ENCODE peak calls at places on chromosomes 2 and 18, in four cellular contexts. R, L, P and X are unnamed samples.

GRCh38 chr18:42053188-42053781 is 98.3 kb downstream of the PIK3C3 start:
- DNase-seq in R (no peak), L (peak), P (no peak), X (peak)

GRCh38 chr2:67846341-67847070 is 216.3 kb downstream of the C1D start:
- DNase-seq in R (peak), L (peak), P (peak), X (peak)

GRCh38 chr18:49020129-49020528 is 69.4 kb upstream of the SMAD7 start:
- DNase-seq in R (no peak), L (no peak), P (no peak), X (no peak)

GRCh38 chr2:234377761-234378341 is 119.0 kb downstream of the ARL4C start:
- DNase-seq in R (peak), L (no peak), P (no peak), X (peak)

GRCh38 chr2:148642891-148643416 is 1.6 kb upstream of the EPC2 start:
- DNase-seq in R (peak), L (peak), P (no peak), X (peak)

GRCh38 chr2:50872543-50872942 is 159.4 kb downstream of the NRXN1 start:
- DNase-seq in R (no peak), L (no peak), P (no peak), X (no peak)

GRCh38 chr18:80200171-80200931 is 47.0 kb downstream of the PARD6G start:
- DNase-seq in R (no peak), L (no peak), P (peak), X (no peak)

GRCh38 chr2:50770299-50770698 is 261.6 kb downstream of the NRXN1 start:
- DNase-seq in R (no peak), L (no peak), P (no peak), X (no peak)

GRCh38 chr2:196696423-196697073 is 57.0 kb downstream of the CCDC150 start:
- DNase-seq in R (peak), L (peak), P (no peak), X (peak)

GRCh38 chr2:74375838-74376237 is 4.3 kb downstream of the DCTN1 start:
- DNase-seq in R (no peak), L (no peak), P (no peak), X (no peak)

GRCh38 chr2:9741110-9741509 is 102.2 kb upstream of the TAF1B start:
- DNase-seq in R (no peak), L (no peak), P (no peak), X (no peak)

GRCh38 chr2:122868626-122869275 is 1113.3 kb downstream of the TSN start:
- DNase-seq in R (no peak), L (no peak), P (no peak), X (no peak)

GRCh38 chr2:207734264-207734635 is 22.8 kb downstream of the CCNYL1 start:
- DNase-seq in R (no peak), L (peak), P (no peak), X (peak)

GRCh38 chr2:237546876-237547395 is 19.4 kb upstream of the PRLH start:
- DNase-seq in R (no peak), L (no peak), P (no peak), X (no peak)

GRCh38 chr2:237591021-237591370 is 462 bp upstream of the RAB17 start:
- DNase-seq in R (no peak), L (peak), P (no peak), X (no peak)

GRCh38 chr18:78579854-78580577 is 399.6 kb upstream of the SALL3 start:
- DNase-seq in R (no peak), L (no peak), P (no peak), X (no peak)

GRCh38 chr2:149383340-149383739 is 53.0 kb downstream of the LYPD6 start:
- DNase-seq in R (no peak), L (peak), P (no peak), X (peak)

GRCh38 chr2:9217838-9218770 is 11.5 kb downstream of the ASAP2 start:
- DNase-seq in R (no peak), L (peak), P (no peak), X (no peak)

GRCh38 chr18:332007-332406 is 64.2 kb upstream of the THOC1 start:
- DNase-seq in R (no peak), L (no peak), P (no peak), X (no peak)

GRCh38 chr2:202941771-202942170 is 29.7 kb downstream of the CARF start:
- DNase-seq in R (no peak), L (peak), P (no peak), X (peak)

GRCh38 chr2:142561656-142562055 is 315.8 kb upstream of the KYNU start:
- DNase-seq in R (no peak), L (no peak), P (no peak), X (no peak)

GRCh38 chr2:43539991-43540860 is 55.6 kb downstream of the THADA start:
- DNase-seq in R (no peak), L (peak), P (no peak), X (peak)

GRCh38 chr2:107334311-107334710 is 448.3 kb upstream of the ST6GAL2 start:
- DNase-seq in R (no peak), L (no peak), P (no peak), X (peak)

GRCh38 chr2:241975593-241976284 is 106.2 kb downstream of the RTP5 start:
- DNase-seq in R (no peak), L (no peak), P (no peak), X (no peak)

GRCh38 chr2:69958480-69958879 is 3.0 kb downstream of the ASPRV1 start:
- DNase-seq in R (no peak), L (no peak), P (no peak), X (no peak)

GRCh38 chr2:70596293-70596692 is 42.7 kb upstream of the TGFA start:
- DNase-seq in R (peak), L (peak), P (no peak), X (peak)

GRCh38 chr2:96788393-96789244 is 27.4 kb upstream of the CNNM3 start:
- DNase-seq in R (no peak), L (no peak), P (no peak), X (peak)
- H3K4me3 ChIP-seq in R (no peak), L (no peak), P (no peak), X (no peak)

GRCh38 chr2:105781274-105781673 is 36.6 kb downstream of the NCK2 start:
- DNase-seq in R (no peak), L (peak), P (no peak), X (peak)

GRCh38 chr2:105782646-105783045 is 37.9 kb downstream of the NCK2 start:
- DNase-seq in R (no peak), L (no peak), P (no peak), X (no peak)

GRCh38 chr2:105783151-105783738 is 38.5 kb downstream of the NCK2 start:
- DNase-seq in R (no peak), L (no peak), P (no peak), X (no peak)

GRCh38 chr2:105780606-105781005 is 35.9 kb downstream of the NCK2 start:
- DNase-seq in R (no peak), L (no peak), P (no peak), X (no peak)

DNA sequence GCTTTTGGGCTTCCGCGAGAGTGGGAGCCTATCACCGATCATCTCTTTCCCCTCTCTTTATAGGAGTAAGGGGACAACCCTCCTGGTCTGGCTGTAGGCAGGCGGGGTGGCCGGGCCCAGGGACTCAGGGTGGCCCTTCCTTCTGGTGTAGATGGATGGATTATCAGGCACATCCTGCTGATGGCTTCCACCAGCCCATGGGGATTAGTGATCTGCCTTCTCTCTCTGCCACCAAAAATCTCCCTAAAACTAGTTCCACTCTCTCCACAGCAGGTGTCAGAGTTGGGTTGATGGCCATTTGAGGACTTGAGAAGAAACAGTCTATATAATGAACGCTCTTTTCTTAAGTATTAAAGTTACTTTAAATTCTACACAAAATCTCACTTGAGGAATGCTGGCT is 37.4 kb downstream of the NCK2 start:
- DNase-seq in R (no peak), L (no peak), P (no peak), X (no peak)
- TF ChIP-seq CTCF in R (no peak), L (peak), P (no peak), X (no peak)

GRCh38 chr2:222884765-222885424 is 24.1 kb downstream of the ACSL3 start:
- DNase-seq in R (no peak), L (no peak), P (no peak), X (no peak)
- H3K4me3 ChIP-seq in R (no peak), L (no peak), P (no peak), X (no peak)

GRCh38 chr2:58598171-58598570 is 357.0 kb upstream of the FANCL start:
- DNase-seq in R (no peak), L (no peak), P (no peak), X (no peak)

GRCh38 chr2:58595714-58596113 is 354.6 kb upstream of the FANCL start:
- DNase-seq in R (no peak), L (no peak), P (no peak), X (no peak)

GRCh38 chr2:58594762-58595161 is 353.6 kb upstream of the FANCL start:
- DNase-seq in R (no peak), L (peak), P (no peak), X (no peak)

DNA sequence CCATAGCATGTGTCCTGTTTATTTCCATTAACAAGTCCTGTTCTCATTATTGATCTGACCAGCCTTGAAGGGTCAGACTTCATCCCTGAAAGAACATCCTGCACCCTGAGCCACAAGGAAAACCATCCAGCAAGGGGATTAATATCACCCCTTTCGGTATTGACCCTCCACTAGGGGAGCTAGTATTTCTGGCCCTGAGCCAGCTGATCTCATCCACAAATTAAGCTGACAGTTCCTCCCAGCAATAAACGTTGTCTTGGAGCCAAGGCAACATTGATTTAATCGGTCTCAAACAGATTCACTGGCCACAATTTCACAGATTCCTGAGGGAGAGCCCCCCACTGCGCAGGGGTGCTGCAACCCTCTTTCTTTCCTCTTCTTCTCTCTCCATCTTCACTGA is 353.1 kb upstream of the FANCL start:
- DNase-seq in R (no peak), L (peak), P (no peak), X (no peak)
- TF ChIP-seq CTCF in R (peak), L (no peak), P (no peak), X (peak)

DNA sequence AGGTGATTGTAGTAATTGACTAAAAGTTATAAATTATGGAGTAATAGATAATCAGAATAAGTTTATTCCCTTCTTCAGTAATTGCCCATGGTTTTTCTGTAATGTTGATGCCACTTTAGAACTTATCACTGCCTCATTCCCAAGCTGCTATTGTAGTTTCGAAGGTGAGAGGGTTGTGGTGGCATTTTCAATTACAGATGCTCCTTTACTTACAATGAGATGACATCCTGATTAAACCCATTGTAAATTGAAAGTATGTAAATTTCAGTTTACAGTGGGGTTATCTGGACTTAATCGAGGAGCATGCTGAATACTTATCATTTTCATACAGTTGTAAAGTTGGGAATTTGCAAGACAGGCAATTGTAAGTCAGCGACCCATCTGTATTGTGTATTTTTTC is 2.9 kb downstream of the NDUFV2 start:
- DNase-seq in R (no peak), L (no peak), P (no peak), X (no peak)
- H3K4me3 ChIP-seq in R (no peak), L (peak), P (peak), X (peak)

DNA sequence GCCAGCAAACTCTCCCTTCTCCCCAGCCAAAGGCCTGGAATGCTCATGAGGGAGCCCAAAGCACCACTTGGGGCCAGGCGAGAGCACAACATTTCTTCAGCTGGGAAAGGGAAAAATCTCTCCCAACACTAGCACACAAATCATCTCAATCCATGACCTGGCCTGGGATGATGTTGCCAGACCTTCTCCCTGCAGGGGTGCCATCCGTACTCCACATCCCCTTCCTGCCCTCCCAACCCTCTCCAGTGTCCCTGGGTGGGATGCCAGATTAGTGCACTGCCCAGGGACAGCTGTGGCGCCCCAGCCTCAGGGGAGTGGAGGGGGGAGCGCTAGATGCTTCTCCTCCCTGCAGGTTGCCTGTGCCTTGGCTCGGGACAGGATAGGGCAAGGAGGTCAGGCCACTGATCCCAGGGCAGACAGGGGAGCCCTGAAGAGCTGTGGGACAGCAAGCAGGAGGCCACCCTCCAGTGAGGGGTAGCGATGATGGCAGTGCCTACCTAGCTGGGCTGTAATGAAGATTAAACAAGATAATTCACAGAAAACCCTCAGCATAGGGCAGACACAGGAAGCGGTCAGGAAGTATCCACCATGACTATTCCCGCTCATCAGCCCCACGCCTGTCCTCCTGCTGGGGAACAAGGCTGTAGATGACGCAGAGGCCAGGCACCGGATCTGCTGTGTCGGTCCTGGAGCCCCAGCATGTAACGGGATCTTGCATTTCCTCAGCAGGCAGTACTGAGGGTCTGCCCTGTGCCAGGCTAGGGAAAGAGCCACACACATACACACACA is 31.1 kb downstream of the SERTAD2 start:
- DNase-seq in R (no peak), L (no peak), P (no peak), X (no peak)
- TF ChIP-seq CTCF in R (no peak), L (peak), P (peak), X (peak)

DNA sequence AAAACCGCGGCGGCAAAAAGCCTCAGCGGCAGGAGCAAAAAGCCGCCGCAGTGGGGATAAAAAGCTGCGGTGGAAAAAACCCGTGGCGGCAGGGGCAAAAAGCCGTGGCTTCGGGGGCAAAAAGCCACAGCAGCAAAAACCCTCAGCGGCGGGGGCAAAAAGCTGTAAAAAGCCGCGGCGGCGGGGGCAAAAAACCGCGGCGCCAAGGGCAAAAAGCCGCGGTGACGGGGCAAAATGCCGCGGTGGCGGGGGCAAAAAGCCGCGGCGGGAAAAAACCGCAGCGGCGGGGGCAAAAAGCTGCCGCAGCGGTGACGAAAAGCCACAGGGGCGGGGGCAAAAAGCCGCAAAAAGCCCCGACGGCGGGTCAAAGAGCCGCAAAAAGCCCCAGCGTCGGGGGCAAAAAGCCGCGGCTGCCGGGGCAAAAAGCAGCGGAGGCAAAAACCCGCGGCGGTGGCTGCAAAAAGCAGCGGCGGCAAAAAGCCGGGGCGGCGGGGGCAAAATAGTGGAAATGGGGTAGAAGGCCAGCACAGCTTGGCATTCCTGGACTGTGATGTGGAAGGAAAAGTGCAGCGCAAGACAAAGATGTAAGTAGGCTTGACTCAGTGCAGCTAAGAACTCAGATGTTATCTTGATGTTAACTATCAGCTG is 151.8 kb downstream of the ANKRD30BL start:
- DNase-seq in R (no peak), L (no peak), P (no peak), X (no peak)
- H3K4me3 ChIP-seq in R (peak), L (peak), P (peak), X (no peak)

GRCh38 chr2:211881449-211881848 is 657.2 kb downstream of the ERBB4 start:
- DNase-seq in R (no peak), L (no peak), P (no peak), X (no peak)

GRCh38 chr2:211877061-211877460 is 661.5 kb downstream of the ERBB4 start:
- DNase-seq in R (no peak), L (no peak), P (no peak), X (peak)

GRCh38 chr2:211875488-211875887 is 663.1 kb downstream of the ERBB4 start:
- DNase-seq in R (no peak), L (peak), P (no peak), X (peak)

GRCh38 chr2:211879323-211879722 is 659.3 kb downstream of the ERBB4 start:
- DNase-seq in R (no peak), L (peak), P (no peak), X (peak)
- TF ChIP-seq CTCF in R (peak), L (peak), P (peak), X (peak)

GRCh38 chr18:37985126-37985525 is 419.5 kb upstream of the CELF4 start:
- DNase-seq in R (no peak), L (no peak), P (no peak), X (no peak)
- H3K4me3 ChIP-seq in R (no peak), L (no peak), P (no peak), X (no peak)